ENCODE peak calls at places on chromosomes 3 and 15, in four cellular contexts. One of them, this sample, is unnamed.

GRCh38 chr15:65903296-65904073 is 34.2 kb downstream of the RAB11A start:
- DNase-seq in PC-9: no peak
- DNase-seq in thoracic aorta: no peak
- DNase-seq in psoas muscle: no peak
- DNase-seq in this sample: no peak

GRCh38 chr3:115518100-115518852 is 105.0 kb upstream of the GAP43 start:
- DNase-seq in PC-9: no peak
- DNase-seq in thoracic aorta: peak; percentile 66
- DNase-seq in psoas muscle: peak; percentile 49
- DNase-seq in this sample: peak; percentile 78

GRCh38 chr15:82942691-82943090 is 9.8 kb downstream of the HOMER2 start:
- DNase-seq in psoas muscle: peak; percentile 74
- DNase-seq in PC-9: peak; percentile 94
- DNase-seq in thoracic aorta: no peak
- DNase-seq in this sample: no peak

GRCh38 chr15:95718441-95718840 is 612.1 kb upstream of the NR2F2 start:
- DNase-seq in psoas muscle: peak; percentile 13
- DNase-seq in thoracic aorta: no peak
- DNase-seq in PC-9: no peak
- DNase-seq in this sample: no peak

GRCh38 chr3:13280122-13280790 is 139.9 kb downstream of the NUP210 start:
- DNase-seq in thoracic aorta: no peak
- DNase-seq in psoas muscle: no peak
- DNase-seq in PC-9: no peak
- DNase-seq in this sample: no peak

GRCh38 chr15:75952512-75952911 is 48.8 kb downstream of the FBXO22 start:
- DNase-seq in PC-9: no peak
- DNase-seq in thoracic aorta: no peak
- DNase-seq in psoas muscle: no peak
- DNase-seq in this sample: no peak

GRCh38 chr3:178059124-178059523 is 477.1 kb upstream of the KCNMB2 start:
- DNase-seq in psoas muscle: no peak
- DNase-seq in PC-9: no peak
- DNase-seq in thoracic aorta: no peak
- DNase-seq in this sample: no peak

GRCh38 chr15:57607570-57608000 is 15.9 kb downstream of the MYZAP start:
- DNase-seq in psoas muscle: peak; percentile 62
- DNase-seq in thoracic aorta: no peak
- DNase-seq in PC-9: peak; percentile 95
- DNase-seq in this sample: peak; percentile 71

GRCh38 chr15:51801391-51801835 is 28.0 kb upstream of the TMOD3 start:
- DNase-seq in PC-9: no peak
- DNase-seq in thoracic aorta: no peak
- DNase-seq in psoas muscle: peak; percentile 20
- DNase-seq in this sample: no peak

GRCh38 chr15:34644061-34644460 is 60.6 kb upstream of the GOLGA8B start:
- DNase-seq in PC-9: no peak
- DNase-seq in thoracic aorta: no peak
- DNase-seq in psoas muscle: no peak
- DNase-seq in this sample: no peak

GRCh38 chr15:50109086-50109987 is 9.7 kb downstream of the ATP8B4 start:
- DNase-seq in PC-9: no peak
- DNase-seq in psoas muscle: no peak
- DNase-seq in thoracic aorta: no peak
- DNase-seq in this sample: no peak

GRCh38 chr3:84125760-84126159 is 833.0 kb upstream of the CADM2 start:
- DNase-seq in PC-9: no peak
- DNase-seq in thoracic aorta: no peak
- DNase-seq in psoas muscle: no peak
- DNase-seq in this sample: no peak

GRCh38 chr3:151024339-151024738 is 51.8 kb upstream of the CLRN1 start:
- DNase-seq in PC-9: peak; percentile 10
- DNase-seq in thoracic aorta: no peak
- DNase-seq in psoas muscle: no peak
- DNase-seq in this sample: no peak

GRCh38 chr3:184602406-184603155 is 41.0 kb downstream of the EPHB3 start:
- DNase-seq in thoracic aorta: no peak
- DNase-seq in psoas muscle: no peak
- DNase-seq in PC-9: peak; percentile 52
- DNase-seq in this sample: no peak

GRCh38 chr3:51802091-51802720 is 23.2 kb upstream of the IQCF6 start:
- DNase-seq in thoracic aorta: no peak
- DNase-seq in PC-9: no peak
- DNase-seq in psoas muscle: no peak
- DNase-seq in this sample: no peak

GRCh38 chr3:32106929-32107362 is 526 bp downstream of the GPD1L start:
- DNase-seq in psoas muscle: peak; percentile 44
- DNase-seq in PC-9: peak; percentile 59
- DNase-seq in thoracic aorta: no peak
- DNase-seq in this sample: no peak

GRCh38 chr3:169146112-169146665 is 517.3 kb downstream of the MECOM start:
- DNase-seq in thoracic aorta: peak; percentile 13
- DNase-seq in psoas muscle: peak; percentile 23
- DNase-seq in PC-9: peak; percentile 61
- DNase-seq in this sample: peak; percentile 75

GRCh38 chr3:71578045-71578730 is 5.3 kb downstream of the FOXP1 start:
- DNase-seq in thoracic aorta: no peak
- DNase-seq in PC-9: peak; percentile 79
- DNase-seq in psoas muscle: no peak
- DNase-seq in this sample: no peak

GRCh38 chr3:69088033-69088432 is 3.3 kb downstream of the ARL6IP5 start:
- DNase-seq in thoracic aorta: no peak
- DNase-seq in psoas muscle: no peak
- DNase-seq in PC-9: peak; percentile 40
- DNase-seq in this sample: no peak

GRCh38 chr3:53846134-53846850 is at the start of the genes CHDH and IL17RB:
- DNase-seq in thoracic aorta: no peak
- DNase-seq in psoas muscle: peak; percentile 62
- DNase-seq in PC-9: no peak
- DNase-seq in this sample: no peak

GRCh38 chr3:42194943-42195510 is 71.0 kb downstream of the CCK start:
- DNase-seq in PC-9: no peak
- DNase-seq in psoas muscle: no peak
- DNase-seq in thoracic aorta: no peak
- DNase-seq in this sample: no peak

GRCh38 chr3:98657429-98657828 is 64.0 kb upstream of the CPOX start:
- DNase-seq in psoas muscle: no peak
- DNase-seq in thoracic aorta: no peak
- DNase-seq in PC-9: no peak
- DNase-seq in this sample: no peak

GRCh38 chr3:61809879-61810278 is 248.5 kb downstream of the PTPRG start:
- DNase-seq in psoas muscle: no peak
- DNase-seq in PC-9: no peak
- DNase-seq in thoracic aorta: no peak
- DNase-seq in this sample: no peak

GRCh38 chr3:8445861-8446260 is 55.8 kb upstream of the LMCD1 start:
- DNase-seq in thoracic aorta: peak; percentile 43
- DNase-seq in psoas muscle: no peak
- DNase-seq in PC-9: no peak
- DNase-seq in this sample: no peak

GRCh38 chr3:150783920-150784746 is 21.2 kb upstream of the SIAH2 start:
- DNase-seq in thoracic aorta: no peak
- DNase-seq in psoas muscle: no peak
- DNase-seq in PC-9: no peak
- DNase-seq in this sample: no peak

GRCh38 chr3:125602752-125603649 is 7.7 kb upstream of the OSBPL11 start:
- DNase-seq in thoracic aorta: no peak
- DNase-seq in psoas muscle: no peak
- DNase-seq in PC-9: peak; percentile 94
- DNase-seq in this sample: no peak

GRCh38 chr3:141644931-141645330 is 93.2 kb upstream of the RNF7 start:
- DNase-seq in thoracic aorta: peak; percentile 43
- DNase-seq in psoas muscle: peak; percentile 76
- DNase-seq in PC-9: peak; percentile 55
- DNase-seq in this sample: no peak

GRCh38 chr3:188348445-188349244 is 194.7 kb downstream of the LPP start:
- DNase-seq in PC-9: peak; percentile 69
- DNase-seq in thoracic aorta: peak; percentile 53
- DNase-seq in psoas muscle: peak; percentile 77
- DNase-seq in this sample: peak; percentile 87

GRCh38 chr15:55619783-55620182 is 31.6 kb upstream of the PYGO1 start:
- DNase-seq in PC-9: no peak
- DNase-seq in psoas muscle: no peak
- DNase-seq in thoracic aorta: no peak
- DNase-seq in this sample: no peak

GRCh38 chr3:150057227-150057626 is 86.5 kb upstream of the PFN2 start:
- DNase-seq in thoracic aorta: no peak
- DNase-seq in psoas muscle: no peak
- DNase-seq in PC-9: no peak
- DNase-seq in this sample: no peak

GRCh38 chr3:15431256-15431837 is 3.9 kb downstream of the EAF1 start:
- DNase-seq in psoas muscle: no peak
- DNase-seq in thoracic aorta: no peak
- DNase-seq in PC-9: no peak
- DNase-seq in this sample: no peak

GRCh38 chr3:15430624-15431023 is 3.2 kb downstream of the EAF1 start:
- DNase-seq in thoracic aorta: no peak
- DNase-seq in PC-9: no peak
- DNase-seq in psoas muscle: no peak
- DNase-seq in this sample: no peak

GRCh38 chr3:15433531-15433930 is 6.1 kb downstream of the EAF1 start:
- DNase-seq in thoracic aorta: no peak
- DNase-seq in PC-9: no peak
- DNase-seq in psoas muscle: no peak
- DNase-seq in this sample: no peak

GRCh38 chr3:15436246-15436645 is 8.8 kb downstream of the EAF1 start:
- DNase-seq in PC-9: no peak
- DNase-seq in thoracic aorta: no peak
- DNase-seq in psoas muscle: no peak
- DNase-seq in this sample: no peak

GRCh38 chr3:15434756-15435155 is 7.4 kb downstream of the EAF1 start:
- DNase-seq in thoracic aorta: no peak
- DNase-seq in PC-9: no peak
- DNase-seq in psoas muscle: no peak
- DNase-seq in this sample: no peak
- H3K27ac ChIP-seq in thoracic aorta: no peak overlapping the region
- H3K27ac ChIP-seq in PC-9: no peak overlapping the region
- H3K27ac ChIP-seq in psoas muscle: no peak overlapping the region
- H3K27ac ChIP-seq in this sample: no peak overlapping the region

GRCh38 chr15:74815121-74815933 is 2.7 kb downstream of the LMAN1L start:
- DNase-seq in thoracic aorta: no peak
- DNase-seq in PC-9: no peak
- DNase-seq in psoas muscle: no peak
- DNase-seq in this sample: no peak

GRCh38 chr15:74815961-74816360 is 3.3 kb downstream of the LMAN1L start:
- DNase-seq in PC-9: no peak
- DNase-seq in psoas muscle: no peak
- DNase-seq in thoracic aorta: no peak
- DNase-seq in this sample: no peak

GRCh38 chr15:74816624-74817369 is 4.2 kb downstream of the LMAN1L start:
- DNase-seq in psoas muscle: no peak
- DNase-seq in thoracic aorta: no peak
- DNase-seq in PC-9: no peak
- DNase-seq in this sample: no peak

GRCh38 chr15:74820056-74820455 is 6.4 kb upstream of the CPLX3 start:
- DNase-seq in psoas muscle: no peak
- DNase-seq in thoracic aorta: no peak
- DNase-seq in PC-9: no peak
- DNase-seq in this sample: no peak

DNA sequence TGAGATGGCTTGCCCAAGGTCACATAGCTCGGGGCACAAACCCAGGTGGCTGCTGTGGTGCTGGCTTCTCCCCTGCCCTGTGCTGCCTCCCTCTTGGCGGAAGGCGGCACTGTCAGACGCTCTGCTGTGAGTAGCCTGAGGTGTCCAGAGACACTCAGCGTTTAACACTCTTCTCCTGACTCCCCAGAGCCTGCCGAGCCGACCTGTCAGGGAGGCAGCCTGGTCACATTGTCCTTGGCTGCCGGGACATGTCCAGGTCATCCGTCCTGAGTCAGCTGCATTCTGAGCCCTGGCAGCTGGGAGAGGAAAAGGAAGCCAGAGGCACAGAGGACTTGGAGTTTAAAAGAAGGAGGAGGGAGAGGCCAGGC is 4.7 kb downstream of the LMAN1L start:
- DNase-seq in thoracic aorta: no peak
- DNase-seq in PC-9: peak; percentile 75
- DNase-seq in psoas muscle: peak; percentile 54
- DNase-seq in this sample: no peak
- TF ChIP-seq CTCF in thoracic aorta: no peak
- TF ChIP-seq CTCF in PC-9: no peak
- TF ChIP-seq CTCF in psoas muscle: peak; percentile 35
- TF ChIP-seq CTCF in this sample: no peak

GRCh38 chr15:42009474-42009873 is 11.4 kb downstream of the PLA2G4E start:
- DNase-seq in psoas muscle: no peak
- DNase-seq in PC-9: no peak
- DNase-seq in thoracic aorta: no peak
- DNase-seq in this sample: no peak

GRCh38 chr15:42012937-42013482 is 7.8 kb downstream of the PLA2G4E start:
- DNase-seq in thoracic aorta: no peak
- DNase-seq in PC-9: no peak
- DNase-seq in psoas muscle: no peak
- DNase-seq in this sample: no peak

GRCh38 chr15:42010434-42010833 is 10.4 kb downstream of the PLA2G4E start:
- DNase-seq in PC-9: peak; percentile 68
- DNase-seq in psoas muscle: no peak
- DNase-seq in thoracic aorta: no peak
- DNase-seq in this sample: no peak

GRCh38 chr15:42012241-42012640 is 8.6 kb downstream of the PLA2G4E start:
- DNase-seq in psoas muscle: no peak
- DNase-seq in PC-9: peak; percentile 68
- DNase-seq in thoracic aorta: no peak
- DNase-seq in this sample: no peak

DNA sequence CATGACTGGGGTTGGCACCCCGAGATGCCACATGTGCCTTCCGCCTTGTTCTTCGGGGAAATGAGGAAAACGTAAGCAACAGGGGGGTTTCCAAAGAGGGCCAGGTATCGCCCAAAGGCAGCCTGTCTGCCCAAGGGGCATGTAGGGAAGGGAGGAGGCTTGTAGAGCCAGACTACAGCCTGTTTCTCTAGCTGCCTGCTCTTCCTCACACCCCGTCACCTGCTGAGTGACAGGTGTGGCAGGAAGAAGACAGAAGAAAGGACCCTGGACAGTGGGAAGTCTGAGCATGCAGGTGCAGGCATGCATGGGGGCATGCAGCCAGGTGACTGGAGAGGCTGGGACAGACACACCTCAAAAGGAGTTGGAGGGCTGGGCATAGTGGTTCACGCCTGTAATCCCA is 9.8 kb downstream of the PLA2G4E start:
- DNase-seq in psoas muscle: no peak
- DNase-seq in thoracic aorta: no peak
- DNase-seq in PC-9: no peak
- DNase-seq in this sample: no peak
- H3K27ac ChIP-seq in psoas muscle: no peak overlapping the region
- H3K27ac ChIP-seq in thoracic aorta: no peak overlapping the region
- H3K27ac ChIP-seq in PC-9: peak overlapping the region; percentile 66
- H3K27ac ChIP-seq in this sample: no peak overlapping the region

DNA sequence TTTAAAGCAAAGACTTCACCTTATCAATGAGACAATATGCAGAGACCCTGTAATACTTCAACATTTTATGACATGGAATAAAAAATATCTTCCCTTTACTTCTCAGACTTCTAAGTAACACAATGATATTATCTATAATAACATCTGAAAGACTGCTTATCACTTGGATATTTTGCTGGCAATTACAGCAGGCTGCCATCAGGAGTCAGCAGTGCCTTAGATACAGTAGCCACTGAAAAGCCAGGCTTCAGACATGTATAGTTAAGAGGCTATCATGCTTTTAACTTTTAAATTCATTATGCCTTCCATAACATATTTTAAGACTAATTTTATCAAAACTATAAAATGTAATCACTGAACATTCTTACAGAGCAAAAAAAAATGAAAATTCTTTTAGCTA is 227.5 kb downstream of the NEK10 start:
- DNase-seq in PC-9: no peak
- DNase-seq in psoas muscle: no peak
- DNase-seq in thoracic aorta: no peak
- DNase-seq in this sample: no peak
- TF ChIP-seq CTCF in PC-9: peak; percentile 22
- TF ChIP-seq CTCF in psoas muscle: no peak
- TF ChIP-seq CTCF in thoracic aorta: no peak
- TF ChIP-seq CTCF in this sample: no peak